ENCODE peak calls at places on chromosomes 16 and 17, in seven cellular contexts. E is Caco-2, K is stomach, U is progenitor cell of endocrine pancreas, V is astrocyte of the spinal cord, N is PC-3, A is prostate gland. L is an unnamed sample.

GRCh38 chr17:83067718-83068261 is 11.6 kb upstream of the METRNL start:
- DNase-seq in E (peak), V (no peak), N (peak), A (no peak), U (no peak), K (no peak), L (no peak)

GRCh38 chr16:78503501-78504110 is 404.2 kb downstream of the WWOX start:
- DNase-seq in U (peak), K (peak), N (peak), V (peak), A (peak), E (peak), L (peak)

GRCh38 chr17:39955726-39956225 is 7.0 kb upstream of the GSDMA start:
- DNase-seq in K (no peak), A (no peak), E (no peak), U (no peak), V (no peak), N (no peak), L (no peak)

GRCh38 chr17:74453665-74454196 is 12.7 kb upstream of the CD300A start:
- DNase-seq in A (no peak), U (peak), N (peak), E (peak), V (peak), K (peak), L (no peak)

GRCh38 chr16:57859331-57859730 is 57.0 kb upstream of the KIFC3 start:
- DNase-seq in K (no peak), A (no peak), N (peak), E (peak), U (no peak), V (peak), L (no peak)

GRCh38 chr16:71339481-71340171 is 18.9 kb upstream of the CALB2 start:
- DNase-seq in K (no peak), E (no peak), A (no peak), U (no peak), N (no peak), V (no peak), L (no peak)

GRCh38 chr16:22762486-22762885 is 51.5 kb upstream of the HS3ST2 start:
- DNase-seq in U (no peak), V (no peak), E (no peak), A (no peak), K (no peak), N (no peak), L (no peak)

GRCh38 chr17:29445844-29446243 is 55.7 kb downstream of the TAOK1 start:
- DNase-seq in K (no peak), N (no peak), U (no peak), V (no peak), E (no peak), A (no peak), L (no peak)

GRCh38 chr16:4734730-4735575 is 616 bp downstream of the DNAAF8 start:
- DNase-seq in E (peak), K (peak), V (peak), A (peak), U (peak), N (peak), L (peak)

GRCh38 chr17:12536472-12536871 is 129.2 kb upstream of the MYOCD start:
- DNase-seq in A (no peak), K (no peak), V (no peak), E (no peak), U (no peak), N (no peak), L (no peak)

GRCh38 chr17:42249681-42250446 is 26.3 kb downstream of the STAT5B start:
- DNase-seq in V (no peak), U (no peak), N (no peak), A (no peak), K (no peak), E (no peak), L (no peak)

GRCh38 chr16:30183961-30184429 is 593 bp downstream of the CORO1A start:
- DNase-seq in A (no peak), U (no peak), E (no peak), V (no peak), N (no peak), K (peak), L (no peak)

GRCh38 chr17:8312251-8312650 is 2.2 kb downstream of the ARHGEF15 start:
- DNase-seq in N (no peak), E (no peak), A (no peak), U (no peak), K (no peak), V (no peak), L (no peak)

GRCh38 chr17:76473541-76473985 is 6.2 kb downstream of the AANAT start:
- DNase-seq in E (no peak), N (no peak), A (no peak), U (no peak), V (no peak), K (no peak), L (peak)
- TF ChIP-seq CTCF in E (peak), N (peak), A (no peak), U (peak), V (peak), K (no peak), L (peak)

DNA sequence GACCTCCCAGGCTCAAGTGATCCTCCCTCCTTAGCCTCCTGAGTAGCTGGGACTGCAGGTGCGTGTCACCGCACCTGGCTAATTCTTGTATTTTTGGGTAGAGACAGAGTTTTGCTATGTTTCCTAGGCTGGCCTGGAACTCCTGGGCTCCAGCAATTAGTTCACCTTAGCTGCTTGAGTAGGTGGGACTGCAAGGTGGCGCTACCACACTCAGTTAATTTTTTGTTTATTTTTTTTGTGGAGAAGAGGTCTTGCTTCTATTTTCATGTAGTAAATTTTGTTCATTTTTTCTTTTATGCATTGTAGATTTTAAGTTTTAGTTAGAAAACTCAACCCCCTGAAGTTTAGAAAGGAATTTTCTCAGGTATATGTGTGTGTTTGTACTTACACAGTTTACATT is 21.7 kb downstream of the RNF135 start:
- DNase-seq in N (no peak), V (no peak), A (no peak), E (no peak), K (no peak), U (no peak), L (no peak)
- TF ChIP-seq CTCF in N (peak), V (no peak), A (no peak), E (no peak), K (no peak), U (no peak), L (no peak)

GRCh38 chr17:33944826-33945225 is 310.3 kb upstream of the CCL2 start:
- DNase-seq in A (no peak), K (no peak), V (no peak), E (no peak), U (no peak), N (no peak), L (no peak)

GRCh38 chr17:33948299-33948698 is 306.8 kb upstream of the CCL2 start:
- DNase-seq in N (no peak), A (no peak), K (no peak), V (no peak), U (no peak), E (no peak), L (no peak)

GRCh38 chr17:33947762-33948161 is 307.3 kb upstream of the CCL2 start:
- DNase-seq in K (no peak), V (no peak), A (no peak), N (no peak), E (no peak), U (no peak), L (no peak)

GRCh38 chr17:33944412-33944811 is 310.7 kb upstream of the CCL2 start:
- DNase-seq in A (no peak), E (no peak), V (no peak), U (no peak), N (no peak), K (no peak), L (no peak)

DNA sequence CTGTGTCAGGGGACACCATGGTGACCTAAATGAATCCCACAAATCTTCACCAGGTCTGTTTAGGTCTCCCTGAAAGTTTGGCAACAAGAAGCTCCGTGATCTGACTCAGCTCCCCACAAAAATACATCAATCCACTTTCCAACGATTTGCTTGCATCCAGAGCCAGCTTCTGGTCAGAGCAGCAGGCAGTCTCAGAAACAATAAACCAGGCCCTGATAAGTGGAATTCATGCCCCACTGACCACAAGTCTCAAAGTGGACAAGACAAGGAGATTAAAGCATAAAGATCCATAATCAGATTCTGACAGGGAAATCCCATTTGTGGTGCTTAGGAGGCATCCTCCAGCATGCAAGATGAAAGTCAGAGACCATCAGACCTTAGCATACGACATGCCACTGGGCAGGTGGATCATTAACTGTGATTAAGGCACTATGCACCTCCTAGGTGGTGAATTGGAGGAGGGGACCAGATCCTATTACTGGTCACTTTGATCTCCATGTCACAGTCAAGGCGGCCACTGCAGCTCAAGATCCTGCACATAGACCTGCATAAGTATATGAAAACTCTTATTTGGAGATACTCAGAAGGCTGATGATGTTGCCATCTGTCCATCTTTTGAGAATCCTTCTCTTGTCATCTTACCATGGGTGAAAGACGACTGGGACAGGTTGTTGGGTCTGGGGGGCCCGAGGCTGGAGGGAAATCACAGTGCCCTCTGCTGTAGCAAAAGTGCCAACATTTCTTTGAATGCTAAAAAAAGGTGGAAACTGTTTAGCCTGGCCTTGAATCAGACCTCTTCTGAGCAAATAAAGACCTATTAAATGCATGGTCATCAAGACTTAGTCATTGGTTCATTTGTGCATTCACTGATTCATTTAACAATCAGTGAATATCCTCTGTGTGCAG is 309.2 kb upstream of the CCL2 start:
- DNase-seq in E (no peak), V (no peak), U (no peak), A (no peak), N (no peak), K (no peak), L (no peak)
- TF ChIP-seq CTCF in E (no peak), V (no peak), U (no peak), A (no peak), N (no peak), K (no peak), L (no peak)

GRCh38 chr17:80474231-80474932 is 2.0 kb downstream of the NPTX1 start:
- DNase-seq in A (peak), U (no peak), K (no peak), V (peak), E (peak), N (peak), L (no peak)

GRCh38 chr17:80476877-80477646 is 655 bp upstream of the NPTX1 start:
- DNase-seq in N (no peak), A (no peak), K (no peak), E (no peak), U (no peak), V (no peak), L (no peak)

GRCh38 chr17:80473701-80474100 is 2.7 kb downstream of the NPTX1 start:
- DNase-seq in V (no peak), N (no peak), U (no peak), K (no peak), A (no peak), E (no peak), L (no peak)

GRCh38 chr17:80475949-80476876 is at the start of gene NPTX1:
- DNase-seq in A (no peak), V (no peak), E (no peak), U (no peak), K (no peak), N (peak), L (no peak)

GRCh38 chr17:80474933-80475915 is 1.2 kb downstream of the NPTX1 start:
- DNase-seq in V (no peak), E (no peak), N (no peak), A (no peak), U (no peak), K (no peak), L (no peak)
- TF ChIP-seq CTCF in V (no peak), E (no peak), N (peak), A (no peak), U (no peak), K (no peak), L (no peak)

GRCh38 chr17:27569884-27570577 is 61.0 kb upstream of the LGALS9 start:
- DNase-seq in U (no peak), V (no peak), E (peak), K (no peak), N (no peak), A (no peak), L (no peak)

GRCh38 chr17:27568216-27568615 is 62.8 kb upstream of the LGALS9 start:
- DNase-seq in U (no peak), N (no peak), A (no peak), E (peak), K (no peak), V (no peak), L (no peak)

GRCh38 chr17:27570578-27570914 is 60.4 kb upstream of the LGALS9 start:
- DNase-seq in E (peak), U (no peak), K (no peak), N (no peak), A (no peak), V (no peak), L (no peak)

GRCh38 chr17:27568811-27569210 is 62.2 kb upstream of the LGALS9 start:
- DNase-seq in E (no peak), U (no peak), N (no peak), V (no peak), A (no peak), K (no peak), L (no peak)

GRCh38 chr17:27569257-27569722 is 61.7 kb upstream of the LGALS9 start:
- DNase-seq in K (no peak), V (no peak), U (no peak), N (peak), E (peak), A (no peak), L (no peak)
- TF ChIP-seq CTCF in K (no peak), V (peak), U (peak), N (peak), E (peak), A (no peak), L (peak)

L was measured in neural crest cell.